ENCODE peak calls at places on chromosomes 1 and 21, in four cellular contexts. W is K562, B is GM12878, L is HepG2. K is an unnamed sample.

GRCh38 chr1:24606621-24607020 is 36.5 kb upstream of the SRRM1 start:
- DNase-seq in L (no peak), W (no peak), B (no peak), K (no peak)

GRCh38 chr21:41678944-41679343 is 87.9 kb downstream of the RIPK4 start:
- DNase-seq in W (peak), B (no peak), L (peak), K (peak)

GRCh38 chr1:3906672-3907020 is 6.6 kb upstream of the C1orf174 start:
- DNase-seq in W (no peak), B (no peak), L (no peak), K (no peak)

GRCh38 chr1:29688477-29689365 is 452.4 kb downstream of the PTPRU start:
- DNase-seq in W (peak), L (no peak), B (no peak), K (no peak)

GRCh38 chr1:68322837-68323687 is 90.7 kb upstream of the WLS start:
- DNase-seq in W (no peak), B (no peak), L (no peak), K (no peak)

GRCh38 chr21:35508389-35508888 is 459.3 kb upstream of the RUNX1 start:
- DNase-seq in W (peak), B (no peak), L (peak), K (no peak)

GRCh38 chr1:200415693-200416593 is 6.1 kb upstream of the ZNF281 start:
- DNase-seq in L (peak), B (no peak), W (no peak), K (no peak)

GRCh38 chr1:228411121-228411520 is 4.5 kb upstream of the TRIM11 start:
- DNase-seq in B (no peak), W (no peak), L (no peak), K (no peak)

GRCh38 chr21:38244885-38245869 is 11.6 kb upstream of the KCNJ15 start:
- DNase-seq in B (peak), W (no peak), L (no peak), K (no peak)

GRCh38 chr1:201279313-201279712 is 4.0 kb upstream of the PKP1 start:
- DNase-seq in L (no peak), W (no peak), B (no peak), K (no peak)

GRCh38 chr1:98147280-98147679 is 226.4 kb upstream of the DPYD start:
- DNase-seq in B (no peak), W (no peak), L (no peak), K (no peak)

GRCh38 chr1:16367968-16368910 is 1.2 kb downstream of the SZRD1 start:
- DNase-seq in L (no peak), W (peak), B (no peak), K (no peak)

GRCh38 chr1:234089396-234089795 is 184.9 kb downstream of the SLC35F3 start:
- DNase-seq in B (no peak), L (no peak), W (peak), K (no peak)

GRCh38 chr1:47590523-47591225 is 152.8 kb downstream of the FOXD2 start:
- DNase-seq in W (no peak), B (no peak), L (no peak), K (no peak)

GRCh38 chr21:37146320-37147225 is 73.5 kb downstream of the TTC3 start:
- DNase-seq in B (no peak), L (no peak), W (no peak), K (no peak)

GRCh38 chr1:14320518-14320917 is 278.0 kb upstream of the KAZN start:
- DNase-seq in B (no peak), W (no peak), L (no peak), K (no peak)

GRCh38 chr1:22327411-22327810 is 124.2 kb upstream of the ZBTB40 start:
- DNase-seq in W (no peak), L (no peak), B (no peak), K (no peak)

GRCh38 chr1:178121883-178122282 is 28.0 kb downstream of the RASAL2 start:
- DNase-seq in W (no peak), B (no peak), L (no peak), K (no peak)

GRCh38 chr1:69737527-69738176 is 169.9 kb downstream of the LRRC7 start:
- DNase-seq in L (peak), B (peak), W (peak), K (peak)

GRCh38 chr21:42227909-42228708 is 9.2 kb downstream of the ABCG1 start:
- DNase-seq in B (peak), W (peak), L (peak), K (peak)

GRCh38 chr21:42113926-42114409 is 42.9 kb downstream of the UMODL1 start:
- DNase-seq in W (no peak), L (peak), B (no peak), K (peak)

GRCh38 chr1:30335997-30336390 is 387.4 kb downstream of the MATN1 start:
- DNase-seq in L (no peak), B (no peak), W (no peak), K (no peak)

GRCh38 chr1:25500694-25501093 is 42.7 kb upstream of the LDLRAP1 start:
- DNase-seq in L (no peak), B (no peak), W (no peak), K (peak)

GRCh38 chr1:153598309-153599172 is 14.4 kb downstream of the S100A16 start:
- DNase-seq in L (no peak), W (no peak), B (peak), K (no peak)

GRCh38 chr1:34166191-34167090 is 1.4 kb upstream of the CSMD2 start:
- DNase-seq in B (no peak), L (no peak), W (no peak), K (no peak)
- TF ChIP-seq JUND in B (no peak), L (no peak), W (no peak), K (no peak)

GRCh38 chr1:101742513-101742912 is 254.2 kb downstream of the OLFM3 start:
- DNase-seq in L (no peak), W (no peak), B (no peak), K (no peak)
- TF ChIP-seq JUND in L (no peak), W (no peak), B (no peak), K (no peak)

GRCh38 chr1:161217831-161218230 is 2.7 kb downstream of the FCER1G start:
- DNase-seq in B (no peak), W (no peak), L (no peak), K (no peak)
- TF ChIP-seq JUND in B (no peak), W (no peak), L (no peak), K (no peak)

DNA sequence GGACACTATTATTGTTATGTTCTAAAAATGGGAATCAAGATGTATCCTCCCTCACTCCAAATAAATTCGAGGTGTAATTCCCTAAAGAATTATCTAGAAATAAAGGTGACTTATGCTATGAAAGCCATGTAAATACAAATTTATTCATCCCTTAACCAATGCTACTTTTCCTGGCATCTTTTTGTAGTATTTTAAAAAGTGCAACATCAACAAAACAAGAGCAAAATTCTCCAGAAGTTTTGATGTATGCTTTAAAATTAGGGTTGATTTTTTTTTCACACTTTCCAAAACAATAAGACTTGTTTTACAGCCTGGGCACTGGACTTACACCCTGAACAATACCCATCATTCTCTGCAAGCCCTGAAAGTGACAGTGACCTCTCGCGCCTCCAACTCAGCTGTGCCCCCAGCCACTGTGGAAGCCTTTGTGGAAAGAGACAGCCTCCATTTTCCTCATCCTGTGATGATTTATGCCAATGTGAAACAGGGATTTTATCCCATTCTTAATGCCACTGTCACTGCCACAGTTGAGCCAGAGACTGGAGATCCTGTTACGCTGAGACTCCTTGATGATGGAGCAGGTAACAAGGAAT is 21.4 kb upstream of the CLCA1 start:
- DNase-seq in B (no peak), W (no peak), L (no peak), K (no peak)
- TF ChIP-seq JUND in B (no peak), W (no peak), L (no peak), K (no peak)

K was measured in T47D.